ENCODE peak calls at places on chromosomes 11 and 22, in seven cellular contexts. Y is lung; A is tibial artery; W is right lobe of liver; U is CD8-positive, alpha-beta memory T cell; J is HCT116; X is right cardiac atrium. H is an unnamed sample. For H3K27me3, the result is how much of the 10 kb centered on the place peaks cover.

GRCh38 chr11:61544466-61544865 is 35.9 kb downstream of the LRRC10B start:
- DNase-seq in Y (no peak), A (no peak), W (no peak), U (no peak), J (no peak), X (peak), H (no peak)

GRCh38 chr11:17408026-17408425 is 19.6 kb upstream of the KCNJ11 start:
- DNase-seq in Y (no peak), A (no peak), W (no peak), U (no peak), J (no peak), X (no peak), H (no peak)

GRCh38 chr11:31870609-31871309 is 59.6 kb upstream of the PAX6 start:
- DNase-seq in Y (peak), A (no peak), W (peak), U (no peak), J (peak), X (peak), H (peak)

GRCh38 chr22:47050601-47051051 is 288.2 kb downstream of the TBC1D22A start:
- DNase-seq in Y (no peak), A (no peak), W (no peak), U (no peak), J (no peak), X (no peak), H (peak)

GRCh38 chr22:25021976-25022711 is 69.6 kb downstream of the KIAA1671 start:
- DNase-seq in Y (no peak), A (no peak), W (no peak), U (no peak), J (no peak), X (peak), H (no peak)

GRCh38 chr11:15106201-15106965 is 8.3 kb upstream of the INSC start:
- DNase-seq in Y (no peak), A (no peak), W (no peak), U (no peak), J (peak), X (no peak), H (no peak)

GRCh38 chr11:76684470-76684869 is 13.9 kb upstream of the LRRC32 start:
- DNase-seq in Y (no peak), A (no peak), W (no peak), U (no peak), J (no peak), X (no peak), H (no peak)

GRCh38 chr11:134347441-134347840 is 15.7 kb downstream of the GLB1L2 start:
- DNase-seq in Y (no peak), A (no peak), W (peak), U (no peak), J (no peak), X (no peak), H (no peak)

GRCh38 chr22:44671742-44672141 is 30.3 kb upstream of the PRR5 start:
- DNase-seq in Y (no peak), A (no peak), W (no peak), U (no peak), J (no peak), X (peak), H (no peak)

GRCh38 chr11:45102810-45103621 is 43.4 kb upstream of the PRDM11 start:
- DNase-seq in Y (peak), A (no peak), W (peak), U (peak), J (peak), X (peak), H (peak)

GRCh38 chr11:101436511-101437142 is 147.2 kb downstream of the TRPC6 start:
- DNase-seq in Y (no peak), A (no peak), W (no peak), U (no peak), J (peak), X (peak), H (peak)

GRCh38 chr11:69698362-69698761 is 5.5 kb downstream of the FGF19 start:
- DNase-seq in Y (no peak), A (peak), W (no peak), U (no peak), J (no peak), X (no peak), H (no peak)
- H3K27me3 ChIP-seq in Y (under half), A (half or more), W (under half), U (under half), J (under half), X (under half), H (under half)

GRCh38 chr11:115201121-115201792 is 303.0 kb downstream of the CADM1 start:
- DNase-seq in Y (no peak), A (no peak), W (no peak), U (no peak), J (no peak), X (no peak), H (no peak)
- H3K27ac ChIP-seq in Y (no peak), A (no peak), W (no peak), U (no peak), J (no peak), X (no peak), H (no peak)

GRCh38 chr11:2647167-2647566 is 52.6 kb downstream of the KCNQ1OT1 start:
- DNase-seq in Y (no peak), A (no peak), W (no peak), U (no peak), J (no peak), X (no peak), H (no peak)
- H3K27me3 ChIP-seq in Y (under half), A (under half), W (under half), U (under half), J (under half), X (under half), H (under half)

DNA sequence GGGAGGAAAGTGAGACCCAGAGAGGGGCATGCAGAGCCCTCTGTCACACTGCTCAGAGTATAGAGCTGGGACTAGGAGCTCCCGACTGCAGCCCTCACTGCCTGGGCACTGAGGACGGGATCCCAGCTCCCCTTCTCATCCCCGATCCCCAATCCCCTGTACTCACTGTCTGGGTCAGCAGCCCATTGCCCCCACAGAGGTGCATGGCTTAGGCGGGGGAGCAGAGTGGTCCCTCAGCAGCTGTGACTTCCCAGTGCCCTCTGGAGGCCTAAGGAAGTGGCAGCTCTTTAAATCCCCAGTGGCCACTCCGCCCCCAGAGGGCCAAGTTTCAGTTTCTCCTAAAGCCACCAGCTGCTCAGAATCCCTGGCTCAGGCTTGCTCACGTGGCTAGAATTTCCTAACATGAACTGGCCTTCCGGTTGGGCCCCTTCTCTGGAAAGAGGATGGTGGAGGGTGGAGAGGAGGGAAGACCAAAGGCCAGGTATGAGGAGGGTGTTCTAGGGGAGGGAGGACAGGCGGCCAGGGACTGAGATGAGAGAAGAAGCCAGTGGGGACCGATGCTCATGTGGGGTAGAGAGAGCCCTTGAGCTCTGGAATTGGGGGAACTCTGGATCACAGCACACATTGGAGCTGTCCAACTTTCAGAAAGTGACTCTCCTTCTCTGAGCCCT is at the start of gene BATF2:
- DNase-seq in Y (peak), A (peak), W (peak), U (no peak), J (peak), X (peak), H (peak)
- H3K27ac ChIP-seq in Y (peak), A (peak), W (peak), U (peak), J (peak), X (peak), H (peak)

GRCh38 chr22:48376428-48376827 is 1451.2 kb downstream of the BRD1 start:
- DNase-seq in Y (no peak), A (peak), W (no peak), U (no peak), J (no peak), X (no peak), H (no peak)
- H3K27me3 ChIP-seq in Y (under half), A (under half), W (under half), U (under half), J (under half), X (under half), H (under half)

DNA sequence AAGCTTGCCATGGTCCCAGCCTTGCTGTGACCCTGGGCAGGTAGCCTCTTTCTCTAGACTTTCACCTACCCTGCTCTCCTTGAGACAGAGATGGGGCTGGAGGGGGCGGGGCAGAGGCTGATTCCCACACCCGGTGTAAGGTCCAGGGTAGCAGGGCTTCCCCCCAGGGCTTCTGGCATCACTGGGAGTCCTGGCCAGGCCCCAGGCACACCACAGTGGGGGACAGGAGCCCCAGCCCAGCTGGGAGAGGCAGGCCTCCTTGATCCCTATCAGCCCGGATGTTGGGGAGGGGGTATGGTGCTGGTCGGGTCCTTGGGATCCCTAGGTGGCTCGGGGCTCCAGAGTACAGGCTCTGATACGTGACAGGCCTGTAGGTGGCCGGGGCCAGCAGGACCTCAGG is 1.7 kb upstream of the NUDT8 start:
- DNase-seq in Y (no peak), A (no peak), W (peak), U (no peak), J (no peak), X (peak), H (peak)
- H3K27ac ChIP-seq in Y (no peak), A (peak), W (peak), U (no peak), J (peak), X (no peak), H (peak)

DNA sequence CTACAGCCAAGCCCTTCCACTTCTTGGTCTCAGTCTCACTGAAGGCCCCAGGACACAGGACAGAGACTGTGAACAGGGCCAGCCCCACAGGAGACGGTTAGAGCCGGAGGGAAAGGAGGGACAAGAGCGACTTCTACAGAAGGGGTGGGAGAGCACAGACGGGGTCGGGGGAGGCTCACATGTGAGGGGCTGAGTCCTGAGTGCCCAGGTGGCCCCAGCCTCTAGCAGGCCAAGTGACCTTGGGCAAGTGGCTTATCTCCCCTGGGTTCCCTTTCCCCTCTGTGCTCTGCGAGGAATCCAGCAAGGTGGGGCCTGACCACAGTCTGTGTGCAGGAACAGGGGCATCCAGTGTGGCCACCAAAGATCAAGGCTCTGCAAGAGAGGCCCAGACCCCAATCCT is 102.6 kb upstream of the LMO1 start:
- DNase-seq in Y (no peak), A (no peak), W (no peak), U (no peak), J (no peak), X (no peak), H (no peak)
- H3K27me3 ChIP-seq in Y (under half), A (under half), W (under half), U (under half), J (under half), X (under half), H (under half)

GRCh38 chr11:849951-850776 is 7.5 kb downstream of the TSPAN4 start:
- DNase-seq in Y (no peak), A (no peak), W (no peak), U (no peak), J (no peak), X (no peak), H (no peak)
- H3K27ac ChIP-seq in Y (no peak), A (no peak), W (no peak), U (no peak), J (no peak), X (no peak), H (no peak)

DNA sequence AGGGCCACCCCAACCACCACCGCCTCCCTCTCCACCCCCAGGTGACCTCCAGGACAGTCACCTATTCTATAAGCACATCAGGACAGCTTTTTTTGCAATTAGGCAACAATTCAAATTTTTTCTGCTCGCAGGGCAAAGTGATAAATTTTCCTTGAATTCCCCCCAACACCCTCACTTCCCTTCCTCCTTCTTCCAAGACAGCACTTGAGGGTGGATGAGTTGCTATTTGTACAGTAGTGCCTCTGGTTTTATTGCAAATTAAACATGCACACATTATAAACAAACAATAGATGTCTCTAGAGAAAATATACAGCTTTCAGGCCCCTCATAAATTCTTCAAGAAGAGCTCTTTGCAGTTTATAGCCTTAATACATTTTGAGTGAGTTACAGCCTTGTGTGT is 80.9 kb upstream of the USP47 start:
- DNase-seq in Y (no peak), A (no peak), W (no peak), U (no peak), J (no peak), X (no peak), H (no peak)
- H3K27me3 ChIP-seq in Y (under half), A (under half), W (under half), U (under half), J (under half), X (under half), H (under half)

DNA sequence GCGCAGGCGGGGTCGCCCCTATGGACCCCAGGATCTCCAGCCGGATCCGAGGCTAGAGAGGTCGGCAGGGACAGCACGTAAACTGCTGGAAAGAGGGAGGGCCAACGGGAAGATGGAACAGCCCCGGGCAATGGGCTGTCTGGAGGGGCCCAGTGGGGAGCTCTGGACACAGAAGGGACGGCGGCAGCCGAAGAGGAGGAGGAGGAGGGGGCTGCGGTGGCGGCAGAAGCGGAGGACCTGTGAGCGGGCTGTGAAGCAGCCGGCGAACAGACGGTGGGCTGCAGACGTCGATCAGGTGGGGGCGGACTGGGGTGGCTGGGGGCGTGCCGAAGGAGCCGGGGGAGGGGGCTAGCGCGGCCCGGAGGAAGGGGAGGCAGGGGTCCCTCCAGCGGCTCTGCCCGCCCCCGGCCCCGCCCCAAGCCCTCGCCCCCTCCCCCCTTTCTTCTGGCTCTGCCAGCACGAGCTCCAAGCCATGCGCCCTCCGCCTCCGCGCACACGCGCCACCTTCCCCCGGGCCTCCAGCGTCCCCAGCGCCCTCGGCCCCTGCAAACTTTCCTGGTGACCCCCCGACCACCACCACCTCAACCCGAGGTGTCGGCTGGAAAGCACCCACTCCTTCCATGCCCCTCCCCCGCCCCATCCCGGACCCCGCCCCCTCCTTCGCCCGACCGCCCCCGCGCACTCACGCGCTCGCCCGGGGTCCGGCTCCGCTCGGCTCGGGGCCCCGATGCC is 432 bp downstream of the TNKS1BP1 start:
- DNase-seq in Y (peak), A (peak), W (no peak), U (no peak), J (no peak), X (peak), H (no peak)
- H3K27ac ChIP-seq in Y (peak), A (peak), W (peak), U (peak), J (peak), X (peak), H (peak)

H was measured in Peyer's patch.